ENCODE peak calls at places on chromosomes 4 and X, in eight cellular contexts. One of them, this sample, is unnamed.

GRCh38 chr4:73308286-73308685 is 49.7 kb upstream of the ANKRD17 start:
- DNase-seq in AG04450: peak
- DNase-seq in endothelial cell of umbilical vein: peak
- DNase-seq in WTC11: no peak
- DNase-seq in MCF 10A: peak
- DNase-seq in H9: no peak
- DNase-seq in body of pancreas: no peak
- DNase-seq in astrocyte of the spinal cord: peak
- DNase-seq in this sample: no peak

GRCh38 chrX:102154900-102155805 is 624 bp downstream of the BEX5 start:
- DNase-seq in AG04450: no peak
- DNase-seq in endothelial cell of umbilical vein: peak
- DNase-seq in WTC11: no peak
- DNase-seq in MCF 10A: no peak
- DNase-seq in H9: peak
- DNase-seq in body of pancreas: peak
- DNase-seq in astrocyte of the spinal cord: no peak
- DNase-seq in this sample: no peak

GRCh38 chrX:103248553-103248952 is 6.4 kb downstream of the TCEAL8 start:
- DNase-seq in AG04450: no peak
- DNase-seq in endothelial cell of umbilical vein: peak
- DNase-seq in WTC11: no peak
- DNase-seq in MCF 10A: peak
- DNase-seq in H9: no peak
- DNase-seq in body of pancreas: no peak
- DNase-seq in astrocyte of the spinal cord: peak
- DNase-seq in this sample: no peak

GRCh38 chr4:102620697-102621497 is 119.7 kb downstream of the NFKB1 start:
- DNase-seq in AG04450: peak
- DNase-seq in endothelial cell of umbilical vein: peak
- DNase-seq in WTC11: no peak
- DNase-seq in MCF 10A: peak
- DNase-seq in H9: no peak
- DNase-seq in body of pancreas: peak
- DNase-seq in astrocyte of the spinal cord: peak
- DNase-seq in this sample: no peak

GRCh38 chrX:132146456-132146855 is 18.6 kb upstream of the FRMD7 start:
- DNase-seq in AG04450: no peak
- DNase-seq in endothelial cell of umbilical vein: no peak
- DNase-seq in WTC11: peak
- DNase-seq in MCF 10A: no peak
- DNase-seq in H9: no peak
- DNase-seq in body of pancreas: no peak
- DNase-seq in astrocyte of the spinal cord: no peak
- DNase-seq in this sample: no peak

GRCh38 chr4:3387154-3387942 is 54.4 kb upstream of the HGFAC start:
- DNase-seq in AG04450: no peak
- DNase-seq in endothelial cell of umbilical vein: no peak
- DNase-seq in WTC11: no peak
- DNase-seq in MCF 10A: peak
- DNase-seq in H9: no peak
- DNase-seq in body of pancreas: no peak
- DNase-seq in astrocyte of the spinal cord: no peak
- DNase-seq in this sample: no peak

GRCh38 chr4:147351083-147351787 is 129.7 kb upstream of the EDNRA start:
- DNase-seq in AG04450: no peak
- DNase-seq in endothelial cell of umbilical vein: no peak
- DNase-seq in WTC11: no peak
- DNase-seq in MCF 10A: peak
- DNase-seq in H9: no peak
- DNase-seq in body of pancreas: no peak
- DNase-seq in astrocyte of the spinal cord: no peak
- DNase-seq in this sample: no peak

GRCh38 chr4:3233391-3234071 is 15.4 kb upstream of the MSANTD1 start:
- DNase-seq in AG04450: no peak
- DNase-seq in endothelial cell of umbilical vein: no peak
- DNase-seq in WTC11: no peak
- DNase-seq in MCF 10A: peak
- DNase-seq in H9: no peak
- DNase-seq in body of pancreas: peak
- DNase-seq in astrocyte of the spinal cord: no peak
- DNase-seq in this sample: no peak

GRCh38 chrX:110924871-110925270 is 129.3 kb upstream of the CHRDL1 start:
- DNase-seq in AG04450: no peak
- DNase-seq in endothelial cell of umbilical vein: no peak
- DNase-seq in WTC11: no peak
- DNase-seq in MCF 10A: no peak
- DNase-seq in H9: no peak
- DNase-seq in body of pancreas: no peak
- DNase-seq in astrocyte of the spinal cord: no peak
- DNase-seq in this sample: no peak

GRCh38 chrX:15336023-15336413 is 695 bp upstream of the PIGA start:
- DNase-seq in AG04450: peak
- DNase-seq in endothelial cell of umbilical vein: peak
- DNase-seq in WTC11: peak
- DNase-seq in MCF 10A: peak
- DNase-seq in H9: no peak
- DNase-seq in body of pancreas: peak
- DNase-seq in astrocyte of the spinal cord: peak
- DNase-seq in this sample: no peak

GRCh38 chr4:39354178-39354503 is 12.0 kb downstream of the RFC1 start:
- DNase-seq in AG04450: no peak
- DNase-seq in endothelial cell of umbilical vein: no peak
- DNase-seq in WTC11: no peak
- DNase-seq in MCF 10A: no peak
- DNase-seq in H9: no peak
- DNase-seq in body of pancreas: no peak
- DNase-seq in astrocyte of the spinal cord: no peak
- DNase-seq in this sample: no peak

GRCh38 chr4:186829740-186830449 is 106.2 kb upstream of the FAT1 start:
- DNase-seq in AG04450: no peak
- DNase-seq in endothelial cell of umbilical vein: peak
- DNase-seq in WTC11: no peak
- DNase-seq in MCF 10A: peak
- DNase-seq in H9: no peak
- DNase-seq in body of pancreas: no peak
- DNase-seq in astrocyte of the spinal cord: peak
- DNase-seq in this sample: no peak

GRCh38 chrX:130094712-130095111 is 15.6 kb downstream of the ELF4 start:
- DNase-seq in AG04450: no peak
- DNase-seq in endothelial cell of umbilical vein: no peak
- DNase-seq in WTC11: no peak
- DNase-seq in MCF 10A: no peak
- DNase-seq in H9: no peak
- DNase-seq in body of pancreas: no peak
- DNase-seq in astrocyte of the spinal cord: no peak
- DNase-seq in this sample: no peak

GRCh38 chr4:87848622-87849351 is 16.0 kb downstream of the MEPE start:
- DNase-seq in AG04450: peak
- DNase-seq in endothelial cell of umbilical vein: peak
- DNase-seq in WTC11: peak
- DNase-seq in MCF 10A: peak
- DNase-seq in H9: peak
- DNase-seq in body of pancreas: peak
- DNase-seq in astrocyte of the spinal cord: peak
- DNase-seq in this sample: no peak

GRCh38 chr4:140448830-140449229 is 21.4 kb upstream of the CLGN start:
- DNase-seq in AG04450: no peak
- DNase-seq in endothelial cell of umbilical vein: peak
- DNase-seq in WTC11: no peak
- DNase-seq in MCF 10A: peak
- DNase-seq in H9: no peak
- DNase-seq in body of pancreas: no peak
- DNase-seq in astrocyte of the spinal cord: peak
- DNase-seq in this sample: no peak

GRCh38 chr4:73599182-73599581 is 21.1 kb downstream of the RASSF6 start:
- DNase-seq in AG04450: peak
- DNase-seq in endothelial cell of umbilical vein: peak
- DNase-seq in WTC11: peak
- DNase-seq in MCF 10A: peak
- DNase-seq in H9: peak
- DNase-seq in body of pancreas: peak
- DNase-seq in astrocyte of the spinal cord: peak
- DNase-seq in this sample: no peak

GRCh38 chrX:19647731-19648588 is 132.7 kb upstream of the MAP3K15 start:
- DNase-seq in AG04450: no peak
- DNase-seq in endothelial cell of umbilical vein: no peak
- DNase-seq in WTC11: no peak
- DNase-seq in MCF 10A: peak
- DNase-seq in H9: no peak
- DNase-seq in body of pancreas: no peak
- DNase-seq in astrocyte of the spinal cord: no peak
- DNase-seq in this sample: no peak

GRCh38 chr4:53830511-53830910 is 233.9 kb downstream of the CHIC2 start:
- DNase-seq in AG04450: no peak
- DNase-seq in endothelial cell of umbilical vein: no peak
- DNase-seq in WTC11: no peak
- DNase-seq in MCF 10A: no peak
- DNase-seq in H9: no peak
- DNase-seq in body of pancreas: no peak
- DNase-seq in astrocyte of the spinal cord: no peak
- DNase-seq in this sample: no peak

GRCh38 chr4:2384245-2384644 is 34.2 kb downstream of the ZFYVE28 start:
- DNase-seq in AG04450: no peak
- DNase-seq in endothelial cell of umbilical vein: no peak
- DNase-seq in WTC11: no peak
- DNase-seq in MCF 10A: no peak
- DNase-seq in H9: no peak
- DNase-seq in body of pancreas: no peak
- DNase-seq in astrocyte of the spinal cord: no peak
- DNase-seq in this sample: no peak

GRCh38 chr4:76614589-76614988 is 179.6 kb downstream of the SHROOM3 start:
- DNase-seq in AG04450: no peak
- DNase-seq in endothelial cell of umbilical vein: no peak
- DNase-seq in WTC11: no peak
- DNase-seq in MCF 10A: no peak
- DNase-seq in H9: no peak
- DNase-seq in body of pancreas: no peak
- DNase-seq in astrocyte of the spinal cord: peak
- DNase-seq in this sample: no peak

GRCh38 chrX:67346667-67347066 is 197.2 kb upstream of the AR start:
- DNase-seq in AG04450: no peak
- DNase-seq in endothelial cell of umbilical vein: no peak
- DNase-seq in WTC11: no peak
- DNase-seq in MCF 10A: no peak
- DNase-seq in H9: no peak
- DNase-seq in body of pancreas: peak
- DNase-seq in astrocyte of the spinal cord: no peak
- DNase-seq in this sample: no peak

GRCh38 chrX:118221257-118221656 is 104.6 kb upstream of the KLHL13 start:
- DNase-seq in AG04450: no peak
- DNase-seq in endothelial cell of umbilical vein: peak
- DNase-seq in WTC11: no peak
- DNase-seq in MCF 10A: no peak
- DNase-seq in H9: no peak
- DNase-seq in body of pancreas: no peak
- DNase-seq in astrocyte of the spinal cord: no peak
- DNase-seq in this sample: no peak

DNA sequence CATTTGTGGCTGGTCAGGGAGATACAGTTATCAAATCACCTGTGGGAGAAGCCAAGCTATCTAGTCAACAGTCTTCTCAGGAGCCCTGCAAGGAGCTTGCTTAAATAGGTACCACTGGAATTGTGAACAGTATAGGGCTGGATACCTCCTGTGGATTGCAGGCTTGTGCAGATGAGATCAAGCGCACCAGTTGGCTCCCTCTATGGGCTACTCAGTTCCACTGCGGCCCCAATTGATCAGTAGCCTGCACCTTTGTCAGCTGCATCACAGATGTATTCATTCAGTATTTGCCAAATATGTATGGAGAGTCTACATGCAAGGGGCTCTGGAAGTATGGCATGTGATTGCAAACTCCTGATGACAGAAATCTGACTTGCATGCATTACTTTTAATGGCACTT is 28.6 kb downstream of the TEX13A start:
- DNase-seq in AG04450: no peak
- DNase-seq in endothelial cell of umbilical vein: peak
- DNase-seq in WTC11: peak
- DNase-seq in MCF 10A: peak
- DNase-seq in H9: peak
- DNase-seq in body of pancreas: peak
- DNase-seq in astrocyte of the spinal cord: peak
- DNase-seq in this sample: no peak
- TF ChIP-seq CTCF in AG04450: peak
- TF ChIP-seq CTCF in endothelial cell of umbilical vein: peak
- TF ChIP-seq CTCF in WTC11: no peak
- TF ChIP-seq CTCF in MCF 10A: peak
- TF ChIP-seq CTCF in H9: peak
- TF ChIP-seq CTCF in body of pancreas: no peak
- TF ChIP-seq CTCF in astrocyte of the spinal cord: peak
- TF ChIP-seq CTCF in this sample: peak

GRCh38 chr4:55004831-55005230 is 120.6 kb downstream of the KDR start:
- DNase-seq in AG04450: no peak
- DNase-seq in endothelial cell of umbilical vein: no peak
- DNase-seq in WTC11: no peak
- DNase-seq in MCF 10A: no peak
- DNase-seq in H9: no peak
- DNase-seq in body of pancreas: peak
- DNase-seq in astrocyte of the spinal cord: peak
- DNase-seq in this sample: no peak
- TF ChIP-seq CTCF in AG04450: no peak
- TF ChIP-seq CTCF in endothelial cell of umbilical vein: no peak
- TF ChIP-seq CTCF in WTC11: no peak
- TF ChIP-seq CTCF in MCF 10A: no peak
- TF ChIP-seq CTCF in H9: no peak
- TF ChIP-seq CTCF in body of pancreas: no peak
- TF ChIP-seq CTCF in astrocyte of the spinal cord: no peak
- TF ChIP-seq CTCF in this sample: no peak

GRCh38 chrX:70468709-70469108 is 24.1 kb downstream of the DLG3 start:
- DNase-seq in AG04450: no peak
- DNase-seq in endothelial cell of umbilical vein: no peak
- DNase-seq in WTC11: no peak
- DNase-seq in MCF 10A: no peak
- DNase-seq in H9: no peak
- DNase-seq in body of pancreas: no peak
- DNase-seq in astrocyte of the spinal cord: no peak
- DNase-seq in this sample: no peak
- TF ChIP-seq CTCF in AG04450: no peak
- TF ChIP-seq CTCF in endothelial cell of umbilical vein: no peak
- TF ChIP-seq CTCF in WTC11: no peak
- TF ChIP-seq CTCF in MCF 10A: no peak
- TF ChIP-seq CTCF in H9: no peak
- TF ChIP-seq CTCF in body of pancreas: no peak
- TF ChIP-seq CTCF in astrocyte of the spinal cord: no peak
- TF ChIP-seq CTCF in this sample: no peak

GRCh38 chr4:173821851-173822250 is 291.8 kb upstream of the HAND2 start:
- DNase-seq in AG04450: no peak
- DNase-seq in endothelial cell of umbilical vein: no peak
- DNase-seq in WTC11: no peak
- DNase-seq in MCF 10A: no peak
- DNase-seq in H9: no peak
- DNase-seq in body of pancreas: no peak
- DNase-seq in astrocyte of the spinal cord: peak
- DNase-seq in this sample: no peak

DNA sequence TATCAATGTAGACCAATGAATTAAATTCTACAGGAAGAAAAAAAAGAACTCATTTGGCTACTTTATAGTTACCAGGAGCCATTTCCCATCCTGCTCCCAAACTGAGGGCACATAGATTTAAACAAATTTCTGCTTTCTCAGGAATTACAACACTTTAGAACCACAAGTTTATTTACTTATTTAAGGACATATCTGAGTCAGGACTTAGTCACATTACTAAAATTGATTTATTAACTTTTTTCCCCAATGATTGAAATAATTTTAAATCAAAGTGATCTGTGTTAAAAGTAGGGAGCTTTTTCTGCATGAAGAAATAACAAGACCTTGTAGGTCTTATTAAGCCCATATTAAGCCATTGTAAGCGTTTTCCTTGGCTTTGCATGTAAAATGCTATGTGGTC is 291.0 kb upstream of the HAND2 start:
- DNase-seq in AG04450: no peak
- DNase-seq in endothelial cell of umbilical vein: no peak
- DNase-seq in WTC11: no peak
- DNase-seq in MCF 10A: no peak
- DNase-seq in H9: no peak
- DNase-seq in body of pancreas: no peak
- DNase-seq in astrocyte of the spinal cord: peak
- DNase-seq in this sample: no peak
- TF ChIP-seq CTCF in AG04450: no peak
- TF ChIP-seq CTCF in endothelial cell of umbilical vein: no peak
- TF ChIP-seq CTCF in WTC11: no peak
- TF ChIP-seq CTCF in MCF 10A: no peak
- TF ChIP-seq CTCF in H9: no peak
- TF ChIP-seq CTCF in body of pancreas: no peak
- TF ChIP-seq CTCF in astrocyte of the spinal cord: no peak
- TF ChIP-seq CTCF in this sample: no peak